ENCODE peak calls at places on chromosomes 16 and 17, in six cellular contexts. O, P, M, F, B and Y are unnamed samples.

GRCh38 chr16:27515874-27516353 is 33.8 kb downstream of the GTF3C1 start:
- DNase-seq in O (peak; percentile 35), P (no peak), M (peak; percentile 14), F (no peak), B (peak; percentile 21), Y (no peak)

GRCh38 chr17:33044771-33045170 is 53.1 kb downstream of the SPACA3 start:
- DNase-seq in O (no peak), P (no peak), M (no peak), F (no peak), B (no peak), Y (peak; percentile 71)

GRCh38 chr17:7582401-7583252 is 1.0 kb upstream of the MPDU1 start:
- DNase-seq in O (no peak), P (no peak), M (no peak), F (no peak), B (no peak), Y (peak; percentile 57)

GRCh38 chr17:75319818-75320691 is 30.8 kb upstream of the SLC25A19 start:
- DNase-seq in O (no peak), P (peak; percentile 81), M (no peak), F (no peak), B (peak; percentile 72), Y (peak; percentile 75)

GRCh38 chr17:10116676-10117075 is 81.7 kb downstream of the GAS7 start:
- DNase-seq in O (no peak), P (no peak), M (no peak), F (no peak), B (no peak), Y (no peak)

GRCh38 chr17:9531080-9531479 is 44.5 kb downstream of the STX8 start:
- DNase-seq in O (no peak), P (no peak), M (no peak), F (no peak), B (no peak), Y (no peak)

GRCh38 chr17:27520571-27521185 is 64.4 kb downstream of the KSR1 start:
- DNase-seq in O (no peak), P (no peak), M (no peak), F (no peak), B (no peak), Y (no peak)

GRCh38 chr16:16857603-16858283 is 478.8 kb downstream of the NPIPA7 start:
- DNase-seq in O (no peak), P (no peak), M (peak; percentile 44), F (no peak), B (no peak), Y (no peak)

GRCh38 chr17:76793775-76794174 is 55.9 kb downstream of the MFSD11 start:
- DNase-seq in O (peak; percentile 37), P (no peak), M (peak; percentile 30), F (no peak), B (peak; percentile 41), Y (no peak)

GRCh38 chr16:1790611-1791255 is 2.8 kb downstream of the IGFALS start:
- DNase-seq in O (no peak), P (no peak), M (no peak), F (no peak), B (no peak), Y (peak; percentile 66)

GRCh38 chr16:88309174-88309904 is 73.4 kb upstream of the ZNF469 start:
- DNase-seq in O (no peak), P (no peak), M (no peak), F (no peak), B (no peak), Y (peak; percentile 22)

GRCh38 chr17:41211845-41212466 is 14.5 kb upstream of the KRTAP9-2 start:
- DNase-seq in O (no peak), P (no peak), M (peak; percentile 87), F (no peak), B (peak; percentile 82), Y (peak; percentile 69)

GRCh38 chr16:3770530-3770929 is 53.2 kb upstream of the TRAP1 start:
- DNase-seq in O (no peak), P (no peak), M (no peak), F (no peak), B (no peak), Y (no peak)

GRCh38 chr16:89187337-89188063 is 12.8 kb downstream of the SLC22A31 start:
- DNase-seq in O (no peak), P (no peak), M (no peak), F (peak; percentile 33), B (peak; percentile 25), Y (no peak)

GRCh38 chr16:11801481-11802021 is 4.5 kb upstream of the ZC3H7A start:
- DNase-seq in O (no peak), P (no peak), M (peak; percentile 62), F (no peak), B (no peak), Y (peak; percentile 76)

GRCh38 chr16:86158688-86159360 is 259.9 kb downstream of the IRF8 start:
- DNase-seq in O (no peak), P (no peak), M (no peak), F (no peak), B (no peak), Y (no peak)
- TF ChIP-seq CTCF in O (no peak), P (peak; percentile 11), M (no peak), F (peak; percentile 8), B (peak; percentile 6), Y (no peak)

GRCh38 chr17:64081802-64082799 is 47.8 kb downstream of the ERN1 start:
- DNase-seq in O (peak; percentile 33), P (no peak), M (peak; percentile 98), F (no peak), B (peak; percentile 75), Y (peak; percentile 31)
- TF ChIP-seq CTCF in O (no peak), P (peak; percentile 11), M (no peak), F (no peak), B (no peak), Y (no peak)

GRCh38 chr16:48834576-48834975 is 224.6 kb upstream of the N4BP1 start:
- DNase-seq in O (no peak), P (no peak), M (no peak), F (no peak), B (peak; percentile 0), Y (no peak)

GRCh38 chr16:48829911-48830310 is 219.9 kb upstream of the N4BP1 start:
- DNase-seq in O (no peak), P (no peak), M (no peak), F (no peak), B (no peak), Y (no peak)

GRCh38 chr16:48829361-48829760 is 219.4 kb upstream of the N4BP1 start:
- DNase-seq in O (no peak), P (no peak), M (no peak), F (no peak), B (no peak), Y (no peak)

GRCh38 chr16:48833461-48833860 is 223.5 kb upstream of the N4BP1 start:
- DNase-seq in O (no peak), P (no peak), M (no peak), F (no peak), B (no peak), Y (no peak)

DNA sequence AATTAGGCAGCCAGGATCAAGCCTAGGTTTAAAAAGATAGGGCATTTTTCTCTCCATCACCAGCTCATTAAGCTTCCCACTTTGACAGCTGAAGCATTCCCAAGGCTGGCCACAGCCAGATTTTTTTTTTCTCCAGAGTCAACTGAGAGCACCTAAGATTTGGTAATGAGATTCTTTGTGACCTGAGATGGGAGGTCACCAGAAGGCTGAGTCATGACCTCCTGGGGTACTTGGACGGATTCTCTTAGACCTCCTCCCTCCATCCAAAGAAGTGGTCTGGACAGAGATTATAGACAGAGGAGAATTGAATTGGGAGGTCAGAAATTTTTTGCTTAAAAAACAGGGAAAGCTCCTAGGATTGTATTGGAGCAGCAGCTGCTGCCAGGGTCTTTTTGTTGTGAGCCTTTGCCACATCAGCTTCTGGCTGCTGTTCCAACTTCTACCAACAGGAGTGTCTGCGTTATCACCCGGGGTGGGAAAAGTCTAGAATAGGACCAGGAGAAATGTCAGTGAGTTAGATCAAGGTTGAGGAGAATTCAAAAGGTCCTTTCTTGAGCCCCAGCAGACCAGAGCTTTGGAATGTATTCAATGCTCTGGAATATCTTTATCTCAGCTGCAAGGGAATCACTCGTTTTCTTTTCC is 221.2 kb upstream of the N4BP1 start:
- DNase-seq in O (no peak), P (no peak), M (no peak), F (no peak), B (no peak), Y (no peak)
- TF ChIP-seq CTCF in O (no peak), P (peak; percentile 20), M (no peak), F (peak; percentile 54), B (no peak), Y (no peak)

DNA sequence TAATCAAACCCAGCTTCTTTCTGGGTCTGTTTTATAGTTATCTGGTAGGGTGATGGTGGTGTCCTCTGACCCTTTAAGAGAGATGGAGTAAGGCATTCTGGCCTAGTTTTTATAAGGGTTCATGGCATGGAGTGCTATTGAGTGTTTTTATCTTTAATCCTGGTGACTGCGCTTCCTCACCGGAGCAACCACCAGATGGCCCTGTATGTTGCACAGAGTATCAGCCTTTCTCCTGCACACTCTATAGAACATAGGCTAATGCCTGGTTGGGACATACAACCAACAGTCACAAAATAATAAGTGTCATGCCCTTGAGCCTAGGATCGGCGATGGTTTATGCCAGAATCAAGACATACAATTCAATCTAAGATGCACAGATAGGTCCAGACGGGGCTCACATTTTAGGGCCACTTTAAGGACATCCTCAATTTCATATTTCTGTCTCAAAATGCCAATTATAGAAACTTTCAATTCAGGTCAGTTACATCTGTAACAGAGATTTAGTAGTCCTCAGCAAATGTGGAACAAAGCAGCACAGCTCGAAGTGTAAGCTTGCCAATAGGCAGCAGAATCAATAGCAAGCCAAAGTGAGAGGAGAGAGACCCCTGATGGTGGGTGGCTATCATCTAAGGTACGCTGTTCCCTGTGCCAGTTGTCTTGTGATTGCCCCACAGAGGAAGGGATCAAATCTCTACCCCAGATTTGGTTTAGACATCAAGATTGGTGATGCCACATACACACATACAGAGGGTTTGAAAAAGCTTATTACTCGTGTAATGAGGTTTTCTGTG is 37.2 kb upstream of the HOXB9 start:
- DNase-seq in O (no peak), P (no peak), M (no peak), F (no peak), B (no peak), Y (no peak)
- TF ChIP-seq CTCF in O (no peak), P (peak; percentile 7), M (no peak), F (peak; percentile 8), B (peak; percentile 14), Y (peak; percentile 21)

GRCh38 chr16:75494696-75495601 is at the start of gene CHST6:
- DNase-seq in O (peak; percentile 76), P (no peak), M (no peak), F (peak; percentile 55), B (peak; percentile 38), Y (peak; percentile 91)

GRCh38 chr16:75496546-75496945 is 1.3 kb upstream of the CHST6 start:
- DNase-seq in O (no peak), P (no peak), M (no peak), F (no peak), B (no peak), Y (no peak)

GRCh38 chr16:75488322-75488721 is 6.9 kb downstream of the CHST6 start:
- DNase-seq in O (no peak), P (no peak), M (no peak), F (no peak), B (no peak), Y (no peak)

GRCh38 chr16:75494184-75494583 is 1.1 kb downstream of the CHST6 start:
- DNase-seq in O (no peak), P (no peak), M (no peak), F (no peak), B (no peak), Y (no peak)

DNA sequence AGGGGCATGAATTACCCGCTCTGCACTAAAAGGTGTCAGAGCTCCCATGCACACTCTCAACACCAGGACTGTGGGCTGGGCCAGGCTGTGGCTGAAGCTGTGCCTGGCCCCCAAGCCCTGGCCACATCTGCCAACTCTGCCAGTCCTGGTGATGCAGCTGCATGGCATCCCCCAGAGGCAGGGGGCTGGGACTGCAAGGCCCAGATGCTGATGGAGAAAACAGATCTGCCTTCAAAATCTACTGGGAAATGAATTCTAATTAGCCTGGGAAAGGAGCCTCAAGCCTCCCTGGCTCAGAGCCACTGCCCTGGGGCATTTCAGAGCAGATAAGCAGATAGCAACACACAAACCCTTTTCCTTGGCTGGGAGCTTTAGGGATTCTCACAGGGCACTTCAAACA is 3.4 kb downstream of the CHST6 start:
- DNase-seq in O (peak; percentile 69), P (no peak), M (no peak), F (no peak), B (no peak), Y (peak; percentile 86)
- TF ChIP-seq CTCF in O (peak; percentile 41), P (peak; percentile 12), M (peak; percentile 26), F (no peak), B (no peak), Y (no peak)